ENCODE peak calls at places on chromosomes 1 and 21, in four cellular contexts. Y, M, L and P are unnamed samples.
A peak's percentile ranks its signal among the peaks of the same experiment; 100 is the strongest.

GRCh38 chr1:197222025-197222685 is 45.9 kb upstream of the CRB1 start:
- DNase-seq in Y (no peak), M (peak; percentile 37), L (no peak), P (peak; percentile 65)

GRCh38 chr21:41220208-41220733 is 52.3 kb downstream of the BACE2 start:
- DNase-seq in Y (no peak), M (peak; percentile 49), L (no peak), P (no peak)

GRCh38 chr1:8136766-8137165 is 110.7 kb upstream of the ERRFI1 start:
- DNase-seq in Y (no peak), M (peak; percentile 41), L (no peak), P (no peak)

GRCh38 chr1:202315576-202316168 is 26.1 kb downstream of the UBE2T start:
- DNase-seq in Y (peak; percentile 81), M (peak; percentile 82), L (peak; percentile 22), P (peak; percentile 68)

GRCh38 chr1:25799758-25800537 is at the start of gene SELENON:
- DNase-seq in Y (peak; percentile 86), M (peak; percentile 78), L (peak; percentile 48), P (no peak)

GRCh38 chr1:94634977-94635416 is 93.4 kb upstream of the F3 start:
- DNase-seq in Y (no peak), M (no peak), L (no peak), P (no peak)

GRCh38 chr1:118154220-118154619 is 30.8 kb downstream of the SPAG17 start:
- DNase-seq in Y (no peak), M (peak; percentile 45), L (no peak), P (peak; percentile 56)

GRCh38 chr1:43564617-43565348 is 34.1 kb downstream of the PTPRF start:
- DNase-seq in Y (no peak), M (no peak), L (no peak), P (no peak)

GRCh38 chr1:145918992-145919939 is 749 bp upstream of the PEX11B start:
- DNase-seq in Y (peak; percentile 85), M (peak; percentile 49), L (peak; percentile 54), P (peak; percentile 27)

GRCh38 chr1:1165485-1165884 is 8.2 kb upstream of the TTLL10 start:
- DNase-seq in Y (no peak), M (no peak), L (no peak), P (no peak)

GRCh38 chr1:23370744-23371710 is 1.4 kb upstream of the ZNF436 start:
- DNase-seq in Y (no peak), M (peak; percentile 73), L (no peak), P (peak; percentile 38)
- H3K4me3 ChIP-seq in Y (no peak overlapping the region), M (peak overlapping the region; percentile 95), L (peak overlapping the region; percentile 99), P (no peak overlapping the region)

GRCh38 chr1:156691665-156692408 is 13.5 kb downstream of the CRABP2 start:
- DNase-seq in Y (no peak), M (no peak), L (no peak), P (peak; percentile 95)
- H3K27me3 ChIP-seq in Y (peaks cover 56% of the 10 kb centered on the region), M (no peaks in the 10 kb centered on the region), L (peaks cover 2% of the 10 kb centered on the region), P (no peaks in the 10 kb centered on the region)

GRCh38 chr1:88980918-88981317 is 11.5 kb downstream of the KYAT3 start:
- DNase-seq in Y (no peak), M (no peak), L (no peak), P (no peak)
- H3K36me3 ChIP-seq in Y (peaks cover 19% of the 10 kb centered on the region), M (no peaks in the 10 kb centered on the region), L (no peaks in the 10 kb centered on the region), P (peaks cover 3% of the 10 kb centered on the region)

DNA sequence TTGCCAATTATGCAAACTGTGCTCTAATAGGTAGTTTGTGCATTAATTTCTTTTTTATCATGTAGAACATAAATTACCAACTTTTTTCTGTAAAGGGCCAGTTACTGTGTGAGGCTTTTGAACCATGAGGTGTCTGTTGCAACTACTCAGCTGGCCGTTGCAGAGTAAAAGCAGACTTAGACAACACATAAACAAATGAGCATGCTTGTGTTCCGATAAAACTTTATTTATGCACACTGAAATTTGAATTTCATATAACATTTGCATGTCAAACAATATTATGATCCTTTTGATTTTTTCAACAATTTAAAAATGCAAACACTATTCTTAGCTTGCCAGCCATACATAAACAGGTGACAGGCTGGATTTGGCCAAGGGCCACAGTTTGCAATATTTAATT is 73.2 kb upstream of the KAZN start:
- DNase-seq in Y (no peak), M (no peak), L (no peak), P (no peak)
- H3K4me3 ChIP-seq in Y (no peak overlapping the region), M (no peak overlapping the region), L (no peak overlapping the region), P (no peak overlapping the region)

DNA sequence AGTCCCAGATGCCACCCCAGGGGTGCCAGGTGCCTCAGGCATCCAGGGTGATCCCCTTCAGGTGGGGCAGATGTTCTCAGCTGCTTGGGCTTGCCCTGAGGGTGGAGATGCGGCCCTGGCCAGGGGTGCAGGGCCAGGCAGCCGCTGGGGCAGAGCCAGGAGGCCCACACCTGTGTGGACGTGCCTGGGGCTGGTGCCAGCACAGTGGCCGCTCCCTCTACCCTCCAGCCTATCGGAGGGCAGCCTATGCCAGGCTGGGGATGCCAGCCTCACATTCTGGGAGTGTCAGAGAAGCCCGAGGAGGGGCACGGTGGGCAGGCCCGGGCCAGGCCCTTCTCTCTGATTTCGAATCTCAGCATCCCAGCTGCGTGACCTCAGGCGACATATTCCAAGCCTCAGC is 96.5 kb upstream of the WNT4 start:
- DNase-seq in Y (no peak), M (no peak), L (no peak), P (peak; percentile 32)
- H3K27me3 ChIP-seq in Y (peaks cover 48% of the 10 kb centered on the region), M (peaks cover 12% of the 10 kb centered on the region), L (peaks cover 24% of the 10 kb centered on the region), P (peaks cover 2% of the 10 kb centered on the region)

GRCh38 chr1:219988387-219988786 is 57.9 kb downstream of the EPRS1 start:
- DNase-seq in Y (no peak), M (no peak), L (no peak), P (no peak)

GRCh38 chr1:219988818-219989217 is 57.5 kb downstream of the EPRS1 start:
- DNase-seq in Y (no peak), M (no peak), L (no peak), P (no peak)

GRCh38 chr1:219990782-219991510 is 55.4 kb downstream of the EPRS1 start:
- DNase-seq in Y (no peak), M (peak; percentile 60), L (peak; percentile 14), P (peak; percentile 43)

GRCh38 chr1:219985169-219985568 is 56.8 kb upstream of the SLC30A10 start:
- DNase-seq in Y (no peak), M (no peak), L (no peak), P (no peak)

DNA sequence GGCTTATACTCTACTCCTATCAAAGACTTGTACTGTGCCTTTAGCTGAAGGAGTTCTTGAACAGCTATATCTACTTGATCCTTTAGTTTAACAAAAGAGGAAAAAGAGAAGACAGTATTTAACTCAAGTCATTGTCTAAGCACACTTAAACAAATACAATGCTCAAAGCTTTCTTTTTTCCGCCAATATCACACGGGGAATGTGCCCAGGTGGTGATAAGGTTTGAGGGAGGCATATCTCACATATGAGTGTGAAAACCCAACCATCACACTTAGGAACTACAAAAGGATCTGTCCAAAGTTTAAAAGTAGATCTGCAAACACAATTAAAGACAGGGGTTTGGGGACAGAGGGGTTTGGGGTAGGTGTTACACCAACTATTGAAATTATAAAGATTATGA is 59.0 kb upstream of the SLC30A10 start:
- DNase-seq in Y (no peak), M (no peak), L (no peak), P (no peak)
- H3K36me3 ChIP-seq in Y (peaks cover 47% of the 10 kb centered on the region), M (peaks cover 37% of the 10 kb centered on the region), L (peaks cover 30% of the 10 kb centered on the region), P (peaks cover 4% of the 10 kb centered on the region)

GRCh38 chr1:19289244-19289643 is 674 bp upstream of the AKR7A3 start:
- DNase-seq in Y (no peak), M (no peak), L (no peak), P (no peak)

GRCh38 chr1:19284881-19285280 is 3.7 kb downstream of the AKR7A3 start:
- DNase-seq in Y (no peak), M (no peak), L (no peak), P (no peak)

GRCh38 chr1:19283891-19284290 is 4.7 kb downstream of the AKR7A3 start:
- DNase-seq in Y (no peak), M (no peak), L (no peak), P (no peak)

GRCh38 chr1:19287436-19288185 is 959 bp downstream of the AKR7A3 start:
- DNase-seq in Y (no peak), M (no peak), L (no peak), P (no peak)
- H3K4me3 ChIP-seq in Y (no peak overlapping the region), M (no peak overlapping the region), L (no peak overlapping the region), P (no peak overlapping the region)

DNA sequence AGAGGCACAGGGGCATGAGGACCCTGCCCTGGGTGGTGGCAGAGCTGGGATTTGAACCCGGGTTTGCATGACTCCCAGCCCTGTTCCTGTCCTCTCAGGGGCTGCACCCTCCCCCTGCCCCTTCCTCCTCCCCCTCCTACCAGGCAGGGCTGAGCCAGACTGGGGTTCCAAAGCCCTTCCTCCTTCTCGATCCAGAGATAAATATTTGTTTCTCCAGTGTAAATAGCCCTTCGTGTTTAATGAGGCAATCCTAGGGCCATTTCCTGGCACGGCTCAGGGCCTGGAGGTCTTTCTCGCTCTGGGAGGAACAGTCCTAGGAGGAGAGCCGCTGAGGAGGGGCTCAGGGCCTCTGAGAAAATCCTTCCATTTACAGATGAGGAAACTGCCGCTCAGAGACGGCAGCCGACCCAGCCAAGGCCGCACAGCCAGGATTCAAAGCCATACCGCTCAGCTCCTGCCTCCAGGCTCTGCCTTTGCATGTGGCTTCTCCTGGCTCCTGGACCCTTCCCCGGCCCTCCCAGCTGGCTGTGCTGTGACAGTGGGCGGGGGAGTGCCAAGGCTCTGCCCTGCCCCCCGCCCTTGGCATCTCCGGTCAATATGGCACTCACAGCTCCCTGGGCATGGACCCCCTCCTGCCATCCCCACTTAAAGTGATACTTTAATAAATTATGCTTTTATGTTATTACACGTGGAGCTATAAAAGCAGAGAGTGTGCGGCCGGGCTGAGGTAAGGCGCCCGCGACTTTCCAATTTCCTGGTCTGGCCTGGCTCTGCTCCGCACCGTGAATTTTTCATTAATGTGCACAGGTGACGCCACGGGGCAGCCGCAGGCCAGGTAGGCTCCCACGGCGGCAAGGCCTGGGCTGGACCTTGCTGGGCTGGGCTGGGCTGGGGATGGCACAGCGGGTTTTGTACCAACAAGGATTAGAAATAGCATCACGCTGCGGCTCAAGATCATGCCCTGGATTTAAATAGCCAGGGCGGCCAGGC is 114.7 kb upstream of the WNT4 start:
- DNase-seq in Y (no peak), M (no peak), L (no peak), P (no peak)
- H3K27me3 ChIP-seq in Y (peaks cover 70% of the 10 kb centered on the region), M (no peaks in the 10 kb centered on the region), L (peaks cover 5% of the 10 kb centered on the region), P (peaks cover 5% of the 10 kb centered on the region)

DNA sequence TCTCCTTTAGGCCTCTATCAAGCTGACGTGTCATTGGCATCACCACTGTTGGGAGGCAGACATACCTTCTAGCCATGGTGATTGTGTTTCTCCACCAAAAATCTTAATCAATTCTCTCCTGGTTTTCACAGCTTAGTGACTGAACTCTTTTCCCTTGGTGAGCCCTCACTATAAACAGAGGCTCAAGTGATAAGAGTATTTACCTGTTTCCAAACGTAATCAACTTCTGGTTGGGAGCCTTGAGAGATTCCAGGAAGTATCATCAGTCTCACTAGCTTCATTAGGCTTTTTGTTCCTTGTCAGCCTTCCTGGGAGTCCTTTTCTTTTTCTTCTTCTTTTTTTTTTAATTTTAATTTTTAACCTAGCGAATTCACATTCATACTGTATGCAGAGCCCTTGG is 33.8 kb upstream of the KCNQ4 start:
- DNase-seq in Y (no peak), M (no peak), L (no peak), P (no peak)
- H3K36me3 ChIP-seq in Y (peaks cover 42% of the 10 kb centered on the region), M (peaks cover 62% of the 10 kb centered on the region), L (peaks cover 34% of the 10 kb centered on the region), P (peaks cover 11% of the 10 kb centered on the region)